ENCODE peak calls at places on chromosome 15, in nine cellular contexts. One of them, this sample, is unnamed.

GRCh38 chr15:98592136-98592535 is 56.2 kb upstream of the IGF1R start:
- DNase-seq in colonic mucosa: no peak
- DNase-seq in IMR-90: no peak
- DNase-seq in T-cell: no peak
- DNase-seq in NCI-H187 treated with DMSO at 0.1 percent for 48 hours: no peak
- DNase-seq in T-helper 2 cell: no peak
- DNase-seq in bronchial epithelial cell: no peak
- DNase-seq in HEK293T: no peak
- DNase-seq in T-helper 9 cell: no peak
- DNase-seq in this sample: no peak

GRCh38 chr15:70200511-70200991 is 102.8 kb upstream of the TLE3 start:
- DNase-seq in IMR-90: no peak
- DNase-seq in HEK293T: no peak
- DNase-seq in T-helper 9 cell: no peak
- DNase-seq in T-cell: no peak
- DNase-seq in T-helper 2 cell: no peak
- DNase-seq in NCI-H187 treated with DMSO at 0.1 percent for 48 hours: no peak
- DNase-seq in bronchial epithelial cell: peak
- DNase-seq in colonic mucosa: no peak
- DNase-seq in this sample: no peak

GRCh38 chr15:69321041-69321554 is 22.4 kb downstream of the PAQR5 start:
- DNase-seq in T-helper 9 cell: no peak
- DNase-seq in T-helper 2 cell: peak
- DNase-seq in bronchial epithelial cell: no peak
- DNase-seq in colonic mucosa: peak
- DNase-seq in HEK293T: peak
- DNase-seq in T-cell: no peak
- DNase-seq in NCI-H187 treated with DMSO at 0.1 percent for 48 hours: no peak
- DNase-seq in IMR-90: peak
- DNase-seq in this sample: no peak

GRCh38 chr15:26126070-26126469 is 262.9 kb upstream of the ATP10A start:
- DNase-seq in HEK293T: no peak
- DNase-seq in colonic mucosa: no peak
- DNase-seq in NCI-H187 treated with DMSO at 0.1 percent for 48 hours: no peak
- DNase-seq in T-cell: no peak
- DNase-seq in T-helper 9 cell: no peak
- DNase-seq in bronchial epithelial cell: no peak
- DNase-seq in T-helper 2 cell: no peak
- DNase-seq in IMR-90: no peak
- DNase-seq in this sample: no peak

GRCh38 chr15:64354683-64355558 is 1.1 kb downstream of the CSNK1G1 start:
- DNase-seq in T-helper 2 cell: no peak
- DNase-seq in T-cell: no peak
- DNase-seq in colonic mucosa: no peak
- DNase-seq in NCI-H187 treated with DMSO at 0.1 percent for 48 hours: no peak
- DNase-seq in bronchial epithelial cell: peak
- DNase-seq in IMR-90: no peak
- DNase-seq in T-helper 9 cell: no peak
- DNase-seq in HEK293T: no peak
- DNase-seq in this sample: no peak

GRCh38 chr15:101043911-101044624 is 124.9 kb downstream of the LRRK1 start:
- DNase-seq in HEK293T: no peak
- DNase-seq in T-helper 9 cell: no peak
- DNase-seq in IMR-90: no peak
- DNase-seq in T-helper 2 cell: no peak
- DNase-seq in bronchial epithelial cell: no peak
- DNase-seq in colonic mucosa: peak
- DNase-seq in NCI-H187 treated with DMSO at 0.1 percent for 48 hours: no peak
- DNase-seq in T-cell: no peak
- DNase-seq in this sample: no peak

GRCh38 chr15:64246364-64247189 is 83.8 kb upstream of the PPIB start:
- DNase-seq in colonic mucosa: no peak
- DNase-seq in HEK293T: no peak
- DNase-seq in T-helper 9 cell: no peak
- DNase-seq in IMR-90: peak
- DNase-seq in T-helper 2 cell: peak
- DNase-seq in NCI-H187 treated with DMSO at 0.1 percent for 48 hours: no peak
- DNase-seq in bronchial epithelial cell: peak
- DNase-seq in T-cell: no peak
- DNase-seq in this sample: no peak

GRCh38 chr15:99384992-99385669 is 133.8 kb downstream of the LRRC28 start:
- DNase-seq in NCI-H187 treated with DMSO at 0.1 percent for 48 hours: no peak
- DNase-seq in IMR-90: no peak
- DNase-seq in T-helper 2 cell: no peak
- DNase-seq in bronchial epithelial cell: no peak
- DNase-seq in colonic mucosa: no peak
- DNase-seq in T-helper 9 cell: no peak
- DNase-seq in HEK293T: no peak
- DNase-seq in T-cell: no peak
- DNase-seq in this sample: no peak

GRCh38 chr15:98865397-98866339 is 141.9 kb downstream of the PGPEP1L start:
- DNase-seq in HEK293T: peak
- DNase-seq in NCI-H187 treated with DMSO at 0.1 percent for 48 hours: peak
- DNase-seq in T-cell: peak
- DNase-seq in T-helper 9 cell: peak
- DNase-seq in T-helper 2 cell: peak
- DNase-seq in colonic mucosa: peak
- DNase-seq in bronchial epithelial cell: peak
- DNase-seq in IMR-90: peak
- DNase-seq in this sample: no peak

GRCh38 chr15:65192016-65192415 is 6.9 kb upstream of the CLPX start:
- DNase-seq in T-helper 2 cell: peak
- DNase-seq in bronchial epithelial cell: peak
- DNase-seq in IMR-90: peak
- DNase-seq in colonic mucosa: no peak
- DNase-seq in HEK293T: no peak
- DNase-seq in T-cell: no peak
- DNase-seq in NCI-H187 treated with DMSO at 0.1 percent for 48 hours: no peak
- DNase-seq in T-helper 9 cell: no peak
- DNase-seq in this sample: no peak